ENCODE peak calls at places on chromosomes 3 and 15, in four cellular contexts. K is GM23248, U is hepatocyte, D is SK-N-SH. V is an unnamed sample.

GRCh38 chr3:46933261-46933660 is 43.3 kb downstream of the CCDC12 start:
- DNase-seq in K (no peak), U (no peak), D (no peak), V (no peak)

GRCh38 chr3:105781871-105782270 is 86.9 kb downstream of the CBLB start:
- DNase-seq in K (peak), U (no peak), D (no peak), V (no peak)

GRCh38 chr3:99952306-99952705 is 134.6 kb downstream of the CMSS1 start:
- DNase-seq in K (peak), U (no peak), D (no peak), V (no peak)

GRCh38 chr15:39145854-39146253 is 435.0 kb upstream of the THBS1 start:
- DNase-seq in K (peak), U (no peak), D (no peak), V (no peak)

GRCh38 chr3:117622130-117622841 is 912.7 kb downstream of the TUSC7 start:
- DNase-seq in K (peak), U (no peak), D (no peak), V (no peak)

GRCh38 chr3:71254658-71255057 is 328.9 kb downstream of the FOXP1 start:
- DNase-seq in K (peak), U (peak), D (no peak), V (no peak)

GRCh38 chr3:134065836-134066538 is 36.3 kb upstream of the SLCO2A1 start:
- DNase-seq in K (peak), U (no peak), D (no peak), V (no peak)

GRCh38 chr3:59545369-59545768 is 495.5 kb upstream of the CFAP20DC start:
- DNase-seq in K (no peak), U (no peak), D (no peak), V (no peak)

GRCh38 chr3:152650177-152650576 is 184.8 kb upstream of the P2RY1 start:
- DNase-seq in K (peak), U (no peak), D (no peak), V (no peak)

GRCh38 chr3:8457039-8457438 is 44.6 kb upstream of the LMCD1 start:
- DNase-seq in K (peak), U (no peak), D (no peak), V (no peak)

GRCh38 chr3:126493731-126494130 is 18.0 kb upstream of the ZXDC start:
- DNase-seq in K (peak), U (no peak), D (no peak), V (peak)

GRCh38 chr3:193530231-193531165 is 24.2 kb downstream of the ATP13A4 start:
- DNase-seq in K (no peak), U (peak), D (no peak), V (no peak)

GRCh38 chr3:193851941-193852674 is 259.1 kb downstream of the OPA1 start:
- DNase-seq in K (no peak), U (no peak), D (no peak), V (no peak)

GRCh38 chr15:47688573-47689086 is 28.7 kb upstream of the SEMA6D start:
- DNase-seq in K (peak), U (no peak), D (no peak), V (no peak)

GRCh38 chr3:45986303-45986982 is 9.2 kb downstream of the FYCO1 start:
- DNase-seq in K (peak), U (peak), D (no peak), V (no peak)

GRCh38 chr3:196159952-196160804 is 51.0 kb downstream of the ZDHHC19 start:
- DNase-seq in K (peak), U (peak), D (no peak), V (peak)

GRCh38 chr3:52787672-52788625 is 6.6 kb upstream of the ITIH3 start:
- DNase-seq in K (peak), U (no peak), D (no peak), V (no peak)

GRCh38 chr15:47965297-47965696 is 155.5 kb upstream of the SLC24A5 start:
- DNase-seq in K (no peak), U (no peak), D (no peak), V (no peak)

GRCh38 chr3:75886971-75887526 is 101.7 kb upstream of the ZNF717 start:
- DNase-seq in K (no peak), U (peak), D (no peak), V (no peak)

GRCh38 chr3:117665311-117665710 is 955.7 kb downstream of the TUSC7 start:
- DNase-seq in K (no peak), U (peak), D (no peak), V (no peak)

GRCh38 chr15:42035362-42035761 is 14.5 kb upstream of the PLA2G4E start:
- DNase-seq in K (peak), U (peak), D (no peak), V (peak)

GRCh38 chr3:52488746-52489145 is 6.4 kb upstream of the STAB1 start:
- DNase-seq in K (no peak), U (no peak), D (no peak), V (no peak)

GRCh38 chr3:127651516-127652172 is 21.1 kb upstream of the ABTB1 start:
- DNase-seq in K (no peak), U (no peak), D (no peak), V (no peak)

GRCh38 chr3:120203016-120203415 is 82.0 kb downstream of the GPR156 start:
- DNase-seq in K (peak), U (peak), D (no peak), V (no peak)

GRCh38 chr3:17810759-17811158 is 68.3 kb upstream of the TBC1D5 start:
- DNase-seq in K (peak), U (no peak), D (no peak), V (peak)

GRCh38 chr3:64098686-64099085 is 75.4 kb upstream of the PSMD6 start:
- DNase-seq in K (peak), U (no peak), D (no peak), V (no peak)

GRCh38 chr3:196502775-196503181 is 790 bp downstream of the RNF168 start:
- DNase-seq in K (peak), U (peak), D (peak), V (peak)

GRCh38 chr3:53646723-53647122 is 152.3 kb downstream of the CACNA1D start:
- DNase-seq in K (no peak), U (no peak), D (no peak), V (no peak)

DNA sequence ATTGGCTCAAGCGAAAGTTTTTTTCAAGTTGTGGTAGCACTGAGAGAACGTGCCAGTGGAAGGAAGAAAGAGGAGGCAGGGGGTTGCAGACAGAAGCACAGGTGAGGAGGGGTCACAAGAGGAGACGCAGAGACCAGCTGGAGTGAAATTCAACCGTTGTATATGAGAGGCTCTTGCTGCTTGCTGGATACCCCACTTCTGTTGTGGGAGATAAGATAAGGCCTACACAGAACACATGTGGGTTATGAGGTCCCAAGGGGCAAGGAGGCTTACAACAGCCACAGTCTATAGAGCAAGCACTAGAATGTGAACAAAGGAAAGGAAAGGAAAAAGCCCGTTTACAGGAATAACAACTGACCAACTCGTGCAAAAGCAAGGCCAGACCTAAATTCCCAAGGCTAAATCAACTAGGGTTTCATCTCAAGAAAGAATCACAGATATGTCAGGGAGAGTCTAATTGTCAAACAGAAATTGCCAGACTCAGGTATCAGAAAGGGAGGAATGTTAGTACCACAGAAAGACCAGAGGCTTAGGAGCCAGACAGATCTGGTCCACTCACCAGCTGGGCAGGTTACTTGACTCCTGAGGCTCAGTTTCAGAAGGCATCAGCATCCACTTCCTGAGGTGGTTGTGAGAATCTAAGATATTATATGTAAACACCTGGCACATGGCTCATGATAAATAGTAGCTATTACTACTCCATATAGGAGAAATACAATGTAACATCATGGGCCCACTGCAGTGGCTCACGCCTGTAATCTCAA is 60.9 kb downstream of the MSL2 start:
- DNase-seq in K (no peak), U (no peak), D (peak), V (no peak)
- TF ChIP-seq EZH2phosphoT487 in K (no peak), U (no peak), D (no peak), V (no peak)

GRCh38 chr15:69386284-69386683 is 27.9 kb upstream of the KIF23 start:
- DNase-seq in K (no peak), U (no peak), D (no peak), V (no peak)

GRCh38 chr15:69390575-69390974 is 23.6 kb upstream of the KIF23 start:
- DNase-seq in K (peak), U (no peak), D (no peak), V (no peak)

GRCh38 chr15:69385831-69386230 is 28.3 kb upstream of the KIF23 start:
- DNase-seq in K (no peak), U (no peak), D (no peak), V (no peak)

GRCh38 chr15:69389426-69389825 is 24.7 kb upstream of the KIF23 start:
- DNase-seq in K (no peak), U (no peak), D (no peak), V (no peak)

DNA sequence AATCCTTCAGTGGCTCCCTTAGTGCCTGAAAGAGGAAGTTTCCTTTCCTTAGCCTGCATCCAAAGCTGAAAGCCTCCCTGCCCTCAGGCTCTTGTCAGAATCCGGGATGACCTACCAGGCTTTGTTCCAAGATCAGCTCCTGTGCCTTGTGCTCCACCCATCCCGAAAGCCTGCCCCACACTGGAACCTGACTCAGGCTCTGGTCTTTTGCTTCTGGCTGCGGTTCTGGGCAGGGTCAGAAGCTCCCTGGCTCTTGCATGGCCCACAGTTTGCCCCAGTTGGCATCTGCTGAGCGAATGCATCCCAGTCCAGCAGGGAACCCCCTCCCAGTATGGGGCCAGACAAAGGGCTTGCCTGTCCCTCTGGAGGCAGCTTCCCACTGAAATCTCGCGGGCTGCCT is 25.9 kb upstream of the KIF23 start:
- DNase-seq in K (peak), U (no peak), D (no peak), V (no peak)
- TF ChIP-seq EZH2phosphoT487 in K (no peak), U (no peak), D (no peak), V (no peak)

GRCh38 chr15:37585966-37586656 is 348.3 kb upstream of the TMCO5A start:
- DNase-seq in K (peak), U (no peak), D (no peak), V (no peak)
- TF ChIP-seq EZH2phosphoT487 in K (peak), U (no peak), D (no peak), V (no peak)

GRCh38 chr3:159253860-159254259 is 452.0 kb downstream of the MFSD1 start:
- DNase-seq in K (peak), U (no peak), D (no peak), V (no peak)

GRCh38 chr3:159249472-159250131 is 447.7 kb downstream of the MFSD1 start:
- DNase-seq in K (no peak), U (no peak), D (no peak), V (no peak)

GRCh38 chr3:159252772-159253384 is 451.0 kb downstream of the MFSD1 start:
- DNase-seq in K (peak), U (peak), D (peak), V (peak)

GRCh38 chr3:159250961-159251360 is 449.1 kb downstream of the MFSD1 start:
- DNase-seq in K (no peak), U (no peak), D (no peak), V (no peak)

DNA sequence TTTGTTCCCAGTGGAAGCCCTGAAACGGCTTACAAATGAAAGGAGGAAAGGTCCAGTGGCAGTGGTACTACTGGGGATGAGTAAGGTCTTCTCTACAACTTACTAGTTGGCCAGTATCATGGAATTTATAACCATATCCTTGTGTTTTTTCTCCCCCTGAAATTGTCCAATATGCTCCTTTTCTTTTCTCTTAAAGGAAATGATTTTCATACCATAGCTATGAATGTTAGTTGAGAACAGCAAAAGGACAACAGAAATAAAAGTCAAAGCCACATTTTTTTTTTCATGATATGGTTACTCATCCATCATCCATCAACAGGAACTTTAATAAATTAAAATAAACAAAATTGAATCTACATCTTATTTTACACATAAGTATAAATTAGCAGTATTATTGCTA is 450.4 kb downstream of the MFSD1 start:
- DNase-seq in K (peak), U (no peak), D (no peak), V (no peak)
- TF ChIP-seq EZH2phosphoT487 in K (no peak), U (no peak), D (no peak), V (no peak)

GRCh38 chr15:52419494-52419893 is 109.2 kb downstream of the MYO5A start:
- DNase-seq in K (no peak), U (no peak), D (no peak), V (no peak)
- TF ChIP-seq EZH2phosphoT487 in K (no peak), U (no peak), D (no peak), V (no peak)

DNA sequence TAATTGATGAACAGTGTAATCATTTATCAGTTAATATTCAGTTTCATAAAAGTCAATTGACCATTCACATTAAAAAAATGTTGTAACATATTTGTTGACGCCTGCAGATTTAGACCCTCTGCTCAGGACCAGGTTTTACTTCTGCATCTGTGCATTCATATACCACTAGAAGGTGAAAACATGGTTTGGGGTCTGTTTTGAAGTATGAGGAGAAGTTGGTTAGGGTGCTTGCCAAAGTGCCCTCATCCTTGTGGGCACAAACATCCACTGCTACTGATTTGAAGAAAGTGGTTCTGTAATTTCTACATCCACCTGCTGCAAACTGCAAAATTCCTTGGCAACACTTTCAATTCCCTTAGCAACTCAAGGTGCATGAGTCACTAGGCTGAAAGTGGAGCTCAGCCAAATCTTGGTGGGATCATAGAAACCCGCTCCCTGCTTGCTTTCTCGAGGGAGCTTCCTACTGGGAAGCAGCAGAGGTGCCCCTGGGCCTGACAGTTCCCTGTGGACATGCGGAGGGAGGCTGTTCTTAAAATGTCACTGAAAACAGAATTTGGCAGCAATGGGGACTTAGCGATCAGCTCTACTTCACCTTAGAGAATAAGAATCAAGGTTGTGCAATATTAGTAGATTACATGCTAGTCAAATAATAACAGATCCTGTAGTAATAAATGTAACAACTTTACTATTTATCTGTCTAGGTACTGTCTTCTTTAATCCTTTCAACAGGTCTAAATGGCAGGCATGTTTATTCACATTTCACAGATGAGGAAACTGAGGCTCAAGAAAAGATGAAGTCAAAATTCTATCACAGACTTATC is 301.0 kb upstream of the TBL1XR1 start:
- DNase-seq in K (no peak), U (peak), D (no peak), V (no peak)
- TF ChIP-seq EZH2phosphoT487 in K (no peak), U (no peak), D (no peak), V (no peak)

V was measured in OCI-LY7.